ENCODE peak calls at places on chromosomes 12 and 14, in six cellular contexts. K is cardiac muscle cell, U is ovary, Q is astrocyte of the spinal cord, M is cardiac fibroblast, E is choroid plexus epithelial cell. Y is an unnamed sample.

GRCh38 chr14:54369343-54369742 is 27.5 kb upstream of the CDKN3 start:
- DNase-seq in U (no peak), M (no peak), Q (no peak), E (no peak), K (no peak), Y (no peak)

GRCh38 chr14:104734991-104735779 is 11.2 kb downstream of the ADSS1 start:
- DNase-seq in E (no peak), K (no peak), U (no peak), M (no peak), Q (no peak), Y (no peak)

GRCh38 chr12:53185582-53186153 is 4.9 kb upstream of the CSAD start:
- DNase-seq in U (no peak), K (no peak), E (no peak), Q (no peak), M (no peak), Y (no peak)

GRCh38 chr14:94028450-94028826 is 2.3 kb downstream of the OTUB2 start:
- DNase-seq in U (no peak), M (peak; percentile 55), E (no peak), K (no peak), Q (peak; percentile 19), Y (peak; percentile 80)

GRCh38 chr14:60757617-60758016 is 23.1 kb downstream of the MNAT1 start:
- DNase-seq in M (peak; percentile 84), U (no peak), K (no peak), E (peak; percentile 55), Q (peak; percentile 39), Y (peak; percentile 93)

GRCh38 chr12:89817501-89818226 is 109.0 kb upstream of the ATP2B1 start:
- DNase-seq in M (no peak), U (no peak), E (peak; percentile 31), K (no peak), Q (no peak), Y (peak; percentile 83)

GRCh38 chr12:47820631-47821345 is 1.1 kb upstream of the HDAC7 start:
- DNase-seq in U (peak; percentile 87), M (peak; percentile 99), E (peak; percentile 97), K (peak; percentile 75), Q (peak; percentile 96), Y (peak; percentile 79)

GRCh38 chr14:56056031-56056430 is 62.2 kb upstream of the PELI2 start:
- DNase-seq in Q (no peak), E (no peak), K (no peak), U (no peak), M (no peak), Y (no peak)

GRCh38 chr14:26855051-26855753 is 257.4 kb upstream of the NOVA1 start:
- DNase-seq in U (no peak), M (peak; percentile 59), Q (no peak), K (no peak), E (peak; percentile 1), Y (no peak)

GRCh38 chr12:47349770-47350408 is 270.1 kb upstream of the AMIGO2 start:
- DNase-seq in Q (no peak), K (no peak), E (peak; percentile 10), U (no peak), M (peak; percentile 19), Y (peak; percentile 27)

GRCh38 chr14:100146548-100147091 is 12.8 kb downstream of the DEGS2 start:
- DNase-seq in U (no peak), E (no peak), M (no peak), Q (no peak), K (no peak), Y (no peak)

GRCh38 chr14:98137626-98138025 is 1134.4 kb downstream of the BCL11B start:
- DNase-seq in M (no peak), U (no peak), Q (no peak), K (no peak), E (no peak), Y (peak; percentile 54)

GRCh38 chr12:92439397-92439779 is 263.4 kb upstream of the PLEKHG7 start:
- DNase-seq in E (peak; percentile 61), U (no peak), K (no peak), M (peak; percentile 90), Q (peak; percentile 27), Y (peak; percentile 92)

GRCh38 chr14:39946796-39947195 is 514.6 kb upstream of the FBXO33 start:
- DNase-seq in U (no peak), E (no peak), Q (peak; percentile 64), M (peak; percentile 1), K (no peak), Y (peak; percentile 26)

DNA sequence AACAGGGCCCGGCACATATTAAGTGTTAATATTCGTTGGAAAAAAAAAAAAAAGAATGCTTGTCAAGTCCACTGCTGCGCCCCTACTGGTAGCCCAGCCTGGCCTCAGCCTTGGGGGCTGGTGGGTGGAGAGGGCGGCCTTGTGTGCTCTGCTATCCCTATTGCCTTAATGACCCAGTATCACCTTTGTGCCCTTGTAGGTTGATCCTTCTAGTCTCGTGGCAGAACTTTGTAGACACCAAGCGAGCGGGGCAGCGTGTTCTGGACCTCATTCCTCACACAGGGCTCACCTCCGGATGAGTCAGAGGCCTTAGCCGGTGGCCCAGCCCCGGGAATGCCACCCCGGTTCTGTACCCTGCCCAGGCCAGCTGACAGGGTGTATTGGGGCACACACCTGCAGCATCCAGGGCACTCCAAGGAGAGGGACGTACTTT is 1.8 kb upstream of the RCOR1 start:
- DNase-seq in Q (peak; percentile 28), K (peak; percentile 61), E (peak; percentile 54), U (peak; percentile 39), M (peak; percentile 50), Y (peak; percentile 59)
- TF ChIP-seq CTCF in Q (peak; percentile 61), K (peak; percentile 65), E (peak; percentile 60), U (peak; percentile 15), M (peak; percentile 55), Y (peak; percentile 62)

DNA sequence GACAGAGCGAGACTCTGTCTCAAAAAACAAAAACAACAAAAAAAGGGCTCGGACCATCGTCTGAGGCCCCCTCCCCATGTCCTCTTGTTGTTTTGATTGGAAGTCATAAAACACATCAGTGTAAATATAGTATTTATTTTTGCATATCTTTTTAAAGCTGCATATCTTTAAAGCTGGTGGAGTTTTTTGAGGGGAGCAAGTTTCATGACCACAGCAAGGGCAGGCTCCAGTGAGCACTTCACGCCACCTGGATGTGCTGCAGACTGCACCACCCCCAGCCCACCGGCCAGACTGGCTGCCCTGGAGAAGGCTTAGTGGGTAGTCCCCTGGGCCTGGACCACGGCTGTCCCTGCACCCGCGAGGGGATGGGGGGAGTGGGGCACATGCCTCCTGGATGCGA is 11.9 kb upstream of the BCL7A start:
- DNase-seq in U (no peak), M (no peak), Q (no peak), K (no peak), E (no peak), Y (no peak)
- H3K4me3 ChIP-seq in U (no peak overlapping the region), M (no peak overlapping the region), Q (no peak overlapping the region), K (no peak overlapping the region), E (no peak overlapping the region), Y (no peak overlapping the region)

DNA sequence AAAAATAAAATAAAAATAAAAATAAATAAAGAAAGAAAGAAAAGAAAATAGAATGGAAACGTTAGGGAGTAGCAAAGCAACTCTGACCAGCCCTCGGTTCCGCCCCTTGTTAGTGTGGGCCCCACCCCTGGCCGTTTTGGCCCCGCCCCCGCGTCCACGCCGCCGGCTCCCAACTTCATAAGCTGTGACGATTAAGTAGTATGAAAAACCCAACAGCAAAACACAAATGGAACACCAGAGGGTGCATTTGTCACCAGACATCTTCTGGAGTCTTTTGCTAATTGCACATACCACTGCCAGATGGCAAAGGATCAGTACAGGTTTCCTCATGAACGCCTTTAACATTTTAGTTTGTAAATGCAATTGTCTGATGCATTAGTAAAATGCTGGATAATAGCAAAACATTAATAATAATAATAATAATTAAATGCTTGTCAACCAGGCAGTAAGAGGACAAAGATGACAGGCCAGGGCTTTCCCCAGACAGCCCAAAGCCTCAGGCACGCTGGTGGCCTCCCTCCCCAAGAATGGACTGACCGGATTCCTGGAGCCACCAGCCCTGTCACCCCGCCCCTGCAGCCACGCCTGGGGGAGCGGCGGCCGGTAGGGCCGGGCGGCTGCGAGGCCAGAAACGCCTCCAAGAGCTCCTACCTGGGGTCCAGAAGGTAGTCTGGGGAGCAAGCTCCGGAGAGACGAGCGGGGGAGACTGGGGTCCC is 23.6 kb downstream of the HSP90AA1 start:
- DNase-seq in Q (peak; percentile 88), E (peak; percentile 93), M (peak; percentile 93), K (peak; percentile 74), U (peak; percentile 73), Y (peak; percentile 89)
- TF ChIP-seq CTCF in Q (peak; percentile 48), E (peak; percentile 66), M (peak; percentile 54), K (peak; percentile 56), U (peak; percentile 29), Y (peak; percentile 54)

DNA sequence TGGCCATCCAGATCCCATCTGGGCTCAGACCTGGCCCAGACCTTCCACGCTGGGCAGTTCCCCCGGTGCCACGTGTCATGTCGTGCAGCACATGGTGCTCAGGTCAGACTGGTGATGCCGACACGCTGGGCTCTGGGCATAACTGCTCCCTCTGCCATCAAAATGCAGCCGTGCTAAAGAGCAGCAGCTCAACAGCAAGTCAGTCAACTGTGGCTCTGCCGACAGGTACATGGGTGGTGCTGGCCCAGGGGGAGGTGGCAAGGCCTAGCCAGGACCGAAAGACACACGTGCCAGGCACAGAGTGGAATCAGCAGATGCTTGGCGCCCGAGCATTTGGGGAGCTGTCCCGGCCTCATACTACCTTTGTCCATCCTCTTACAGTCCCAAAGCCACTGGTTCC is 1.6 kb downstream of the MCRS1 start:
- DNase-seq in E (no peak), M (no peak), Q (no peak), K (no peak), U (no peak), Y (no peak)
- H3K4me3 ChIP-seq in E (no peak overlapping the region), M (no peak overlapping the region), Q (no peak overlapping the region), K (no peak overlapping the region), U (no peak overlapping the region), Y (no peak overlapping the region)

GRCh38 chr12:31215521-31216232 is 110.3 kb downstream of the SINHCAF start:
- DNase-seq in U (no peak), M (no peak), K (no peak), E (no peak), Q (no peak), Y (peak; percentile 96)
- TF ChIP-seq CTCF in U (no peak), M (no peak), K (no peak), E (no peak), Q (no peak), Y (no peak)

DNA sequence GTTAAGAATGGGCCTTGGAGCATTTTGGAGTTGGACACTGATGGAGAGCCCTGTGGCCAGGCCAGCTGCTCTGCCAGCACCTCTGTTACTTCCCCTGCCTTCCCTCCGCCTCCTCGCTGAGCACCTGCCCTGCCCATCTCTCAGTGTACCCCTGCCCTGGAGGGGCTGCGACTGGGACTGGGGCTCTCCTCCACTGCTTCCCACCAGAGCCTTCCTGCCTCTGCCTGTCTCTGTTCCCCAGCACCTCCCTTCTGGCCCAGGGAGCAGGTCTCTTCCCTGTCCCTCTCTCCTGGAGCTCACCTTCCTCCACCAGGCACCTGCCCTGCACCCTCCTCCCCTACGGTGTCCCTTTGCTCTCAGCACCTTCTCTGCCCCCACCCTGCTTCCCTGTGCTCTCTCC is 62.1 kb downstream of the WDR20 start:
- DNase-seq in M (no peak), Q (no peak), U (no peak), E (no peak), K (no peak), Y (no peak)
- H3K4me3 ChIP-seq in M (no peak overlapping the region), Q (no peak overlapping the region), U (no peak overlapping the region), E (no peak overlapping the region), K (no peak overlapping the region), Y (no peak overlapping the region)

DNA sequence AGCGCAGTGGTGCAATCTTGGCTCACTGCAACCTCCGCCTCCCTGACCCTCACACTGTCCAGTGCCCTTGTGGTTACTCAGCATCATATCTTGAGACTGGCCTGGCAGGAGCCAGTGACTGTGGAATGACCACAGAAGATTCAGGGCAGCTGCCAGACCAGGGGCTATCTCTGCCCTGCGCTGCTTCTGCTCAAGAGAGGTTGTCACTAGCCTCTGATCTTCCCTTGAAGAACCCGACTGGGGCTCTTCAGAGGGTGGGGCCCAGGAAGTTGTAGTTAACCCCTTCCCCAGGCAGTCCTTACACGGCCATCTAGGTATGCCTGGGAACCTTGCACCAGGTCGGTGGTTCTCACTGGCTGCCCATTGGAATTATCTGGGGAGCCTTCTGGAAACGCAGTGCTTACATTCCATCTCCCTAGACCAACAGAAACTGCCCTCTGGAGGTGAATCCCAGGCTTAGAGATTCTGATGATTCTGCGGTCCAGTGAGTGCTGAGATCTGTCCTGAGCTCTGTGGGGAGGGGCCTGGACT is 41.4 kb downstream of the PLEKHG3 start:
- DNase-seq in M (peak; percentile 8), K (no peak), U (peak; percentile 45), Q (peak; percentile 32), E (peak; percentile 72), Y (no peak)
- TF ChIP-seq CTCF in M (no peak), K (peak; percentile 18), U (no peak), Q (peak; percentile 28), E (peak; percentile 61), Y (peak; percentile 13)

Y was measured in bronchial epithelial cell.